ENCODE peak calls at places on chromosomes 11 and 22, in five cellular contexts. G is RPMI8226; E is A172; S is activated CD4-positive, CD25-positive, alpha-beta regulatory T cell; P is GM12865. H is an unnamed sample.

GRCh38 chr22:44128961-44129613 is 51.6 kb upstream of the PARVG start:
- DNase-seq in G (no peak), E (no peak), S (no peak), P (no peak), H (no peak)

GRCh38 chr11:8018742-8019631 is 31.9 kb downstream of the EIF3F start:
- DNase-seq in G (no peak), E (no peak), S (no peak), P (peak), H (no peak)

GRCh38 chr11:33669598-33670249 is 30.9 kb downstream of the C11orf91 start:
- DNase-seq in G (no peak), E (no peak), S (no peak), P (no peak), H (no peak)

GRCh38 chr11:78145511-78146030 is 6.1 kb upstream of the ALG8 start:
- DNase-seq in G (no peak), E (no peak), S (no peak), P (no peak), H (no peak)

GRCh38 chr11:77170107-77170506 is 42.1 kb downstream of the MYO7A start:
- DNase-seq in G (no peak), E (no peak), S (no peak), P (no peak), H (no peak)

GRCh38 chr11:47916361-47916841 is 64.0 kb upstream of the PTPRJ start:
- DNase-seq in G (no peak), E (no peak), S (no peak), P (no peak), H (peak)

GRCh38 chr22:49894321-49895072 is 23.7 kb downstream of the ALG12 start:
- DNase-seq in G (no peak), E (no peak), S (no peak), P (no peak), H (no peak)

GRCh38 chr11:71081704-71082230 is 170.6 kb downstream of the SHANK2 start:
- DNase-seq in G (no peak), E (no peak), S (no peak), P (no peak), H (no peak)

GRCh38 chr11:111360150-111361043 is 18.7 kb downstream of the POU2AF1 start:
- DNase-seq in G (no peak), E (no peak), S (no peak), P (peak), H (peak)

GRCh38 chr11:120337133-120337895 is 1.1 kb downstream of the ARHGEF12 start:
- DNase-seq in G (peak), E (no peak), S (no peak), P (peak), H (peak)

GRCh38 chr22:48960576-48960975 is 867.1 kb downstream of the BRD1 start:
- DNase-seq in G (no peak), E (no peak), S (no peak), P (no peak), H (no peak)

GRCh38 chr11:34387653-34388052 is 29.8 kb upstream of the ABTB2 start:
- DNase-seq in G (no peak), E (no peak), S (no peak), P (no peak), H (no peak)

GRCh38 chr11:1229471-1230120 is 6.7 kb downstream of the MUC5B start:
- DNase-seq in G (no peak), E (no peak), S (no peak), P (no peak), H (no peak)

GRCh38 chr11:17551347-17552040 is 4.4 kb downstream of the OTOG start:
- DNase-seq in G (no peak), E (no peak), S (no peak), P (no peak), H (no peak)

GRCh38 chr22:37182101-37182948 is 5.7 kb downstream of the C1QTNF6 start:
- DNase-seq in G (no peak), E (no peak), S (no peak), P (no peak), H (no peak)

GRCh38 chr11:2186669-2187266 is 15.2 kb upstream of the TH start:
- DNase-seq in G (peak), E (peak), S (no peak), P (peak), H (peak)

GRCh38 chr22:44590291-44590690 is 92.3 kb upstream of the RTL6 start:
- DNase-seq in G (no peak), E (no peak), S (no peak), P (no peak), H (no peak)

GRCh38 chr22:38707346-38707745 is 1.6 kb downstream of the GTPBP1 start:
- DNase-seq in G (no peak), E (peak), S (no peak), P (peak), H (no peak)

GRCh38 chr22:22925146-22925794 is 37.7 kb downstream of the IGLL5 start:
- DNase-seq in G (no peak), E (no peak), S (no peak), P (no peak), H (no peak)

GRCh38 chr22:19522190-19522880 is 1.9 kb downstream of the CLDN5 start:
- DNase-seq in G (peak), E (no peak), S (no peak), P (no peak), H (no peak)

GRCh38 chr11:74024630-74025029 is 15.7 kb upstream of the UCP3 start:
- DNase-seq in G (no peak), E (peak), S (no peak), P (no peak), H (no peak)

GRCh38 chr11:46710821-46711269 is 8.2 kb upstream of the F2 start:
- DNase-seq in G (no peak), E (peak), S (no peak), P (no peak), H (no peak)

GRCh38 chr11:122113836-122114235 is 2.2 kb downstream of the BLID start:
- DNase-seq in G (no peak), E (no peak), S (no peak), P (no peak), H (no peak)

GRCh38 chr11:75831915-75832502 is 17.0 kb downstream of the UVRAG start:
- DNase-seq in G (no peak), E (no peak), S (no peak), P (no peak), H (no peak)

GRCh38 chr11:2534957-2535672 is 90.3 kb downstream of the KCNQ1 start:
- DNase-seq in G (no peak), E (no peak), S (no peak), P (no peak), H (no peak)

GRCh38 chr11:2166091-2166851 is 5.3 kb upstream of the INS start:
- DNase-seq in G (peak), E (no peak), S (no peak), P (peak), H (peak)

H was measured in Karpas-422.